ENCODE peak calls at places on chromosomes 4 and X, in ten cellular contexts. W is fibroblast of lung, L is MM.1S, E is hepatocyte, G is A673, X is neural progenitor cell, J is endothelial cell of umbilical vein, R is PC-3, B is HepG2, I is GM23248. F is an unnamed sample.

GRCh38 chr4:13325744-13326143 is 158.4 kb downstream of the RAB28 start:
- DNase-seq in J (no peak), X (peak), I (no peak), W (no peak), B (peak), E (no peak), L (no peak), R (no peak), G (no peak), F (peak)

GRCh38 chrX:24646745-24647182 is 383 bp downstream of the PCYT1B start:
- DNase-seq in I (peak), G (peak), R (no peak), E (peak), W (peak), B (no peak), J (peak), L (no peak), X (peak), F (no peak)

GRCh38 chr4:98605216-98605615 is 53.2 kb downstream of the TSPAN5 start:
- DNase-seq in G (no peak), I (peak), R (peak), L (no peak), W (peak), X (no peak), E (no peak), J (no peak), B (no peak), F (no peak)

GRCh38 chr4:121253961-121254360 is 89.8 kb upstream of the TNIP3 start:
- DNase-seq in R (no peak), B (no peak), X (no peak), J (no peak), I (no peak), W (peak), G (no peak), E (no peak), L (no peak), F (no peak)

GRCh38 chrX:14837155-14837554 is 35.7 kb downstream of the FANCB start:
- DNase-seq in L (no peak), R (no peak), E (no peak), I (no peak), G (no peak), J (no peak), X (no peak), W (no peak), B (no peak), F (no peak)

GRCh38 chr4:57614533-57614932 is 504.3 kb upstream of the IGFBP7 start:
- DNase-seq in L (no peak), W (no peak), G (no peak), J (no peak), B (no peak), X (no peak), R (no peak), E (no peak), I (no peak), F (no peak)

GRCh38 chrX:150587585-150588503 is 19.4 kb downstream of the MTM1 start:
- DNase-seq in I (peak), X (no peak), J (peak), W (peak), E (no peak), B (no peak), R (peak), G (peak), L (no peak), F (no peak)

GRCh38 chrX:102964941-102965340 is 27.9 kb downstream of the RAB40AL start:
- DNase-seq in I (no peak), J (no peak), W (no peak), X (no peak), B (no peak), L (no peak), G (no peak), E (no peak), R (no peak), F (no peak)

GRCh38 chrX:79365591-79365990 is 1.5 kb downstream of the ITM2A start:
- DNase-seq in I (no peak), E (no peak), X (no peak), J (no peak), R (no peak), W (no peak), G (no peak), B (no peak), L (no peak), F (no peak)

GRCh38 chr4:73732759-73733431 is 7.5 kb upstream of the CXCL8 start:
- DNase-seq in G (no peak), R (peak), B (no peak), L (no peak), X (no peak), W (no peak), J (peak), I (no peak), E (no peak), F (no peak)
- TF ChIP-seq EZH2 in G (no peak), R (no peak), B (no peak), L (no peak), X (no peak), W (no peak), J (no peak), I (no peak), E (no peak), F (no peak)

DNA sequence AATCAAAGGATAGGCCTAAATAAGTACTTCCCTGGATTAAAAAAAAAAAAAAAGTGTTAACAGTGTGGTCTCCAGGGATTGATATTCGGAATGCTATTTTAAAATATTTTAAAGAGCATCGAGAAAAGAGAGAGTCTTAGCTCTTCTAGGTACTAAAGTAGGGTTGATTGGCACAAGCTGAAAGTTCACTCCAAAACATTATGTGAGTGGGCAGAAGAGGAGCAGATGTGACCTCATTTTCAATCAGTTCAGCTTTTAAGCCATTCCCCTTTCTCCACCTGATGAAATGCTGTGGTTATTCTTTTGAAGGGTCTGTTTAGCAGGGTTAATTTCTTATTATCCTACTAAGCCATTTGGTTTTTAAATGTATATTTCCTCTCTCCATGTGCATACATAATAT is 69.1 kb downstream of the GALNT7 start:
- DNase-seq in E (no peak), J (no peak), I (no peak), W (no peak), X (no peak), G (no peak), B (no peak), L (no peak), R (no peak), F (no peak)
- TF ChIP-seq EZH2 in E (no peak), J (no peak), I (no peak), W (no peak), X (no peak), G (no peak), B (no peak), L (no peak), R (no peak), F (no peak)

GRCh38 chr4:2415213-2415612 is 3.2 kb downstream of the ZFYVE28 start:
- DNase-seq in B (no peak), I (no peak), X (no peak), G (no peak), E (no peak), R (no peak), W (no peak), L (no peak), J (no peak), F (no peak)

GRCh38 chr4:2417765-2418651 is at the start of gene ZFYVE28:
- DNase-seq in X (peak), W (no peak), I (peak), L (no peak), J (peak), R (peak), B (no peak), E (no peak), G (peak), F (peak)

GRCh38 chr4:2415881-2416563 is 2.4 kb downstream of the ZFYVE28 start:
- DNase-seq in R (no peak), X (peak), B (no peak), L (no peak), G (no peak), J (no peak), I (no peak), W (no peak), E (no peak), F (no peak)

GRCh38 chr4:2417196-2417764 is 1.2 kb downstream of the ZFYVE28 start:
- DNase-seq in W (no peak), G (no peak), X (peak), I (peak), R (no peak), L (no peak), E (peak), B (no peak), J (peak), F (no peak)

DNA sequence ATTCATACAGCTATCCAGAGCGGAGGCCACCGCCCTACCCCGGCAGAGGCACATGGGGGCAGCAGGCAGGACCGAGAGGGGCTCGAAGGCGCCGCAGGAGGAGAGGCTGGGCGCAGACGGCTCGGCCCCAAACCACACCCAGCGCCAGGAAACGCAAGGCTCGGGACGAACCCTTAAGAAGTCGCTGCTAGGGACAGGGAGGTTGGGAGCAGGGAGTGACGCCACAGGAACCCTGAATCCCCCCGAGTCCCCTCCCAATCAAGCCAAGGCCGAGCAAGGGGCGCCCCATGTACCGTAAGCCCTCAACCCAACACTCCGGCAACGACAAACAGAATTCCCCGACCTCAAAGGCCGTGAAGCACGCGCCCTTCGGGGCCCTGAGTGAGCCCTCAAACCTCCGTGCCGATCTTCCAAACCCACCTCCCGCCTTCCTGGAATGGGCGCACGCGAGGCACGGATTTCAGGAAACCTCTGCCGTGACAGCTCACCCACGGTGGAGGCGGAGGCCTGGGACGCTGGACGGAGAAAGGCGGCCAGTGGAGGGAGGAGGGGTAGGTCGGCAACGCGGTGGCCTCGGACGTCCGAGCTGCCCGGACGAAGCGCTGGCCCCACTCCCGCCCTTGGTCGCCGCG is 1.8 kb downstream of the ZFYVE28 start:
- DNase-seq in E (no peak), J (peak), L (no peak), B (no peak), I (peak), W (peak), X (peak), G (no peak), R (no peak), F (no peak)
- TF ChIP-seq EZH2 in E (peak), J (no peak), L (no peak), B (peak), I (no peak), W (peak), X (peak), G (no peak), R (no peak), F (peak)

GRCh38 chr4:80197132-80197573 is at the start of gene PRDM8:
- DNase-seq in G (peak), X (peak), R (no peak), J (no peak), W (peak), L (no peak), E (no peak), I (peak), B (no peak), F (no peak)

GRCh38 chr4:80199947-80200346 is 2.6 kb downstream of the PRDM8 start:
- DNase-seq in G (no peak), E (no peak), J (no peak), I (no peak), W (no peak), L (no peak), B (no peak), R (no peak), X (no peak), F (no peak)

GRCh38 chr4:80196259-80197131 is 808 bp upstream of the PRDM8 start:
- DNase-seq in B (no peak), J (no peak), I (no peak), X (peak), R (no peak), G (no peak), L (no peak), W (peak), E (no peak), F (no peak)

GRCh38 chr4:80199004-80199579 is 1.8 kb downstream of the PRDM8 start:
- DNase-seq in G (no peak), R (no peak), I (no peak), L (no peak), W (no peak), E (no peak), J (no peak), X (no peak), B (no peak), F (no peak)

GRCh38 chr4:80197601-80198444 is 520 bp downstream of the PRDM8 start:
- DNase-seq in I (peak), G (no peak), X (peak), B (no peak), J (peak), L (no peak), R (no peak), W (peak), E (no peak), F (no peak)
- TF ChIP-seq EZH2 in I (no peak), G (no peak), X (peak), B (no peak), J (peak), L (no peak), R (no peak), W (no peak), E (peak), F (no peak)

DNA sequence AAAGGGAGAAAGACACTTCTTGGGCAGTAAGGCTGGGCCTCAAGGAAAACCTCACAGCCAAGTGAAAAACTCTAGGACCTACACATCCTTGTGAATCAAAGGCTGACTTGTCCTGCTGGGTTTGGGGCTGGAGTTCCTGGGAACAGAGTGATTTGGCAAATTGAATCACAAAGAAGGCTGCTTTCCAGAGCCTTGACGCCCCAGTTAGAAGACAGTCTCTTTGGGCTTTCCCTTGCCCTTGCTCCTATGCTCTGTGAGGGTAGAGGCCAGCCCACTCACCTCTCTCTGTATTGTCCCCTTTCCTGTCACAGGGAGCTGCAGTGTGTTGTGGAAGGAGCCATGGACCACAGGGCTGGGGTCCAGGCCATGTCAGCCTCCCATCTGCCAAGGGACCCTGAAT is 9.6 kb downstream of the AMER1 start:
- DNase-seq in W (no peak), E (no peak), L (no peak), I (no peak), J (no peak), B (no peak), X (no peak), R (no peak), G (no peak), F (no peak)
- TF ChIP-seq EZH2 in W (no peak), E (no peak), L (no peak), I (no peak), J (no peak), B (no peak), X (no peak), R (no peak), G (no peak), F (no peak)

GRCh38 chr4:76896731-76897521 is 1.0 kb downstream of the SOWAHB start:
- DNase-seq in R (peak), X (peak), G (peak), L (peak), I (peak), B (no peak), W (peak), E (peak), J (peak), F (peak)
- TF ChIP-seq EZH2 in R (no peak), X (peak), G (no peak), L (no peak), I (no peak), B (no peak), W (peak), E (no peak), J (peak), F (no peak)

GRCh38 chr4:54093609-54094240 is 6.2 kb upstream of the GSX2 start:
- DNase-seq in J (no peak), G (no peak), R (no peak), E (no peak), L (no peak), X (peak), I (no peak), B (no peak), W (no peak), F (no peak)

GRCh38 chr4:54095110-54095800 is 4.7 kb upstream of the GSX2 start:
- DNase-seq in L (no peak), X (peak), G (no peak), W (no peak), I (no peak), J (no peak), B (no peak), E (no peak), R (no peak), F (no peak)

GRCh38 chr4:54092800-54093608 is 7.0 kb upstream of the GSX2 start:
- DNase-seq in J (no peak), R (no peak), I (no peak), W (no peak), B (no peak), L (no peak), X (peak), E (no peak), G (no peak), F (no peak)

GRCh38 chr4:54092405-54092759 is 7.6 kb upstream of the GSX2 start:
- DNase-seq in W (no peak), J (no peak), L (no peak), G (no peak), E (no peak), R (no peak), X (no peak), I (no peak), B (no peak), F (no peak)

GRCh38 chr4:54094449-54094848 is 5.5 kb upstream of the GSX2 start:
- DNase-seq in I (no peak), L (no peak), G (no peak), W (peak), R (no peak), X (peak), E (no peak), B (no peak), J (no peak), F (no peak)
- TF ChIP-seq EZH2 in I (no peak), L (no peak), G (no peak), W (no peak), R (no peak), X (no peak), E (no peak), B (no peak), J (no peak), F (no peak)

DNA sequence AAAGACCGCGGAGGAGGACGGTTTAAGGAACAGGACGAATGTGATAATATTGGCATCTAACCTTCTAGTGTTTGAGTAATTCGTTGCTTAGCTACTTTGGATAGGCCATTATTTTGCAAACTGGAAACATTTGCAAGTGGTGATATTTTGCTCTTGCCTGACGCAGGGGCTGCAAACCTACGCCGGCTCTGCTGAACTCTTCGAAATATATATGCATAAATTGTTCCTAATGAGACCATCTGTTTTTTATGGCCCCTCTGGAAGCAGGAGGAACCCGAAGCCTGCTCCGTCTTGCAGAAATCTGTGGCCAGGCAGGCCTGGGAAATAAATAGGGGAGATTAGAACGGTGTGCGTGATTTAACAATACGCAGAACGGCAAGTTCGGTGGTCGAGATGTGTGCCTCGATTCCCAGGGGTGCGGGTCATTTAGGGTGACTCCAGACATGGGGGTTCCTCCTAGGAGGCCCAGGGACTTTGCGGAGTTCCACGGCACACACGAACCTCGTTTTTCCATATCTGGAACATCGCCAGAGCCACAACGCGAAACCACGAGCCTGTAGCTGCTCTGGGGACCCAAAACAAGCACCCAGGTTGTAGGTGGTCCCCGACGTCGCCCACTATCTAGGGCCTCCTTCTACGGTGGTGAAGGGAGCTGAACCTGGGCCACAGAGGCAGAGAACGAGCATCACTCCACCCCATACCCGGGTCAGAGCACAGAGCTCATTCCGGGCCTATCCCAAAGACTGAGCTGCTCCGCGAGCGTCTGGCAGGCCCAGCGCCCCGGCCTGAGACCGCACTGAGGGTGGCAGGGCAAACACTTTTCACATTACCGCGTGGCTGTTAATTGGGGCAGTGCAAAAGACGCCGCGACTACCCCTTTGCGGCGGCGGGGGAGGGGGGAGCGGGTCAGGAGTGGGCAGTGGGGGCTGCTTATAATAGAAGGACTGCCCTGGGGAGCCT is 89.7 kb downstream of the BCOR start:
- DNase-seq in J (no peak), G (no peak), I (no peak), X (peak), E (no peak), W (no peak), L (no peak), B (no peak), R (no peak), F (no peak)
- TF ChIP-seq EZH2 in J (no peak), G (no peak), I (no peak), X (peak), E (no peak), W (no peak), L (no peak), B (no peak), R (no peak), F (no peak)

GRCh38 chr4:153222790-153223417 is 18.7 kb downstream of the TRIM2 start:
- DNase-seq in B (no peak), J (peak), X (peak), L (peak), E (peak), R (peak), W (peak), G (peak), I (peak), F (peak)
- TF ChIP-seq EZH2 in B (no peak), J (no peak), X (no peak), L (no peak), E (no peak), R (no peak), W (no peak), G (no peak), I (no peak), F (no peak)

F was measured in mammary epithelial cell.